ENCODE peak calls at places on chromosome 1, in six cellular contexts. One of them, this sample, is unnamed.

GRCh38 chr1:208387908-208388756 is 143.9 kb upstream of the PLXNA2 start:
- DNase-seq in cardiac muscle cell: no peak
- DNase-seq in astrocyte of the spinal cord: no peak
- DNase-seq in anterior cingulate cortex: no peak
- DNase-seq in NCI-H1694 treated with DMSO at 0.1 percent for 48 hours: no peak
- DNase-seq in nephron progenitor cell: peak; percentile 15
- DNase-seq in this sample: no peak

GRCh38 chr1:192529031-192529755 is 46.4 kb upstream of the RGS1 start:
- DNase-seq in nephron progenitor cell: no peak
- DNase-seq in cardiac muscle cell: no peak
- DNase-seq in anterior cingulate cortex: no peak
- DNase-seq in NCI-H1694 treated with DMSO at 0.1 percent for 48 hours: no peak
- DNase-seq in astrocyte of the spinal cord: no peak
- DNase-seq in this sample: no peak

GRCh38 chr1:180631197-180631765 is 541 bp upstream of the XPR1 start:
- DNase-seq in cardiac muscle cell: no peak
- DNase-seq in NCI-H1694 treated with DMSO at 0.1 percent for 48 hours: no peak
- DNase-seq in astrocyte of the spinal cord: no peak
- DNase-seq in nephron progenitor cell: no peak
- DNase-seq in anterior cingulate cortex: peak; percentile 54
- DNase-seq in this sample: no peak

GRCh38 chr1:183227963-183228649 is 42.0 kb downstream of the LAMC2 start:
- DNase-seq in nephron progenitor cell: peak; percentile 69
- DNase-seq in astrocyte of the spinal cord: peak; percentile 44
- DNase-seq in cardiac muscle cell: peak; percentile 70
- DNase-seq in anterior cingulate cortex: no peak
- DNase-seq in NCI-H1694 treated with DMSO at 0.1 percent for 48 hours: peak; percentile 33
- DNase-seq in this sample: peak; percentile 79

GRCh38 chr1:206785366-206785765 is 13.1 kb upstream of the IL10 start:
- DNase-seq in NCI-H1694 treated with DMSO at 0.1 percent for 48 hours: no peak
- DNase-seq in anterior cingulate cortex: no peak
- DNase-seq in astrocyte of the spinal cord: no peak
- DNase-seq in cardiac muscle cell: no peak
- DNase-seq in nephron progenitor cell: no peak
- DNase-seq in this sample: no peak

GRCh38 chr1:184567648-184568047 is 180.8 kb downstream of the C1orf21 start:
- DNase-seq in astrocyte of the spinal cord: peak; percentile 45
- DNase-seq in anterior cingulate cortex: no peak
- DNase-seq in nephron progenitor cell: no peak
- DNase-seq in cardiac muscle cell: peak; percentile 87
- DNase-seq in NCI-H1694 treated with DMSO at 0.1 percent for 48 hours: no peak
- DNase-seq in this sample: no peak

GRCh38 chr1:214282696-214283225 is 1.8 kb downstream of the SMYD2 start:
- DNase-seq in nephron progenitor cell: no peak
- DNase-seq in NCI-H1694 treated with DMSO at 0.1 percent for 48 hours: no peak
- DNase-seq in astrocyte of the spinal cord: no peak
- DNase-seq in cardiac muscle cell: no peak
- DNase-seq in anterior cingulate cortex: no peak
- DNase-seq in this sample: no peak

GRCh38 chr1:87853576-87854351 is 525.1 kb downstream of the LMO4 start:
- DNase-seq in nephron progenitor cell: no peak
- DNase-seq in cardiac muscle cell: peak; percentile 71
- DNase-seq in astrocyte of the spinal cord: no peak
- DNase-seq in anterior cingulate cortex: no peak
- DNase-seq in NCI-H1694 treated with DMSO at 0.1 percent for 48 hours: no peak
- DNase-seq in this sample: no peak

GRCh38 chr1:154182342-154183044 is 9.4 kb downstream of the TPM3 start:
- DNase-seq in cardiac muscle cell: peak; percentile 89
- DNase-seq in NCI-H1694 treated with DMSO at 0.1 percent for 48 hours: peak; percentile 75
- DNase-seq in anterior cingulate cortex: peak; percentile 58
- DNase-seq in astrocyte of the spinal cord: peak; percentile 76
- DNase-seq in nephron progenitor cell: peak; percentile 56
- DNase-seq in this sample: peak; percentile 62

GRCh38 chr1:161119379-161120061 is 1.6 kb downstream of the NIT1 start:
- DNase-seq in anterior cingulate cortex: no peak
- DNase-seq in NCI-H1694 treated with DMSO at 0.1 percent for 48 hours: no peak
- DNase-seq in astrocyte of the spinal cord: peak; percentile 69
- DNase-seq in cardiac muscle cell: peak; percentile 82
- DNase-seq in nephron progenitor cell: no peak
- DNase-seq in this sample: no peak

GRCh38 chr1:247840819-247841218 is 877 bp downstream of the OR11L1 start:
- DNase-seq in cardiac muscle cell: no peak
- DNase-seq in anterior cingulate cortex: no peak
- DNase-seq in nephron progenitor cell: no peak
- DNase-seq in astrocyte of the spinal cord: no peak
- DNase-seq in NCI-H1694 treated with DMSO at 0.1 percent for 48 hours: no peak
- DNase-seq in this sample: no peak

GRCh38 chr1:56235909-56236510 is 343.4 kb downstream of the PLPP3 start:
- DNase-seq in cardiac muscle cell: no peak
- DNase-seq in nephron progenitor cell: no peak
- DNase-seq in astrocyte of the spinal cord: no peak
- DNase-seq in NCI-H1694 treated with DMSO at 0.1 percent for 48 hours: no peak
- DNase-seq in anterior cingulate cortex: no peak
- DNase-seq in this sample: no peak

GRCh38 chr1:185396126-185396525 is 79.1 kb upstream of the IVNS1ABP start:
- DNase-seq in anterior cingulate cortex: no peak
- DNase-seq in NCI-H1694 treated with DMSO at 0.1 percent for 48 hours: no peak
- DNase-seq in astrocyte of the spinal cord: no peak
- DNase-seq in cardiac muscle cell: no peak
- DNase-seq in nephron progenitor cell: no peak
- DNase-seq in this sample: no peak

GRCh38 chr1:27336756-27337155 is 5.1 kb upstream of the SYTL1 start:
- DNase-seq in anterior cingulate cortex: no peak
- DNase-seq in cardiac muscle cell: no peak
- DNase-seq in astrocyte of the spinal cord: no peak
- DNase-seq in NCI-H1694 treated with DMSO at 0.1 percent for 48 hours: no peak
- DNase-seq in nephron progenitor cell: no peak
- DNase-seq in this sample: no peak

GRCh38 chr1:156969496-156969895 is 49.1 kb downstream of the LRRC71 start:
- DNase-seq in astrocyte of the spinal cord: no peak
- DNase-seq in nephron progenitor cell: no peak
- DNase-seq in NCI-H1694 treated with DMSO at 0.1 percent for 48 hours: no peak
- DNase-seq in cardiac muscle cell: no peak
- DNase-seq in anterior cingulate cortex: no peak
- DNase-seq in this sample: no peak

GRCh38 chr1:172390620-172391491 is 29.6 kb upstream of the C1orf105 start:
- DNase-seq in nephron progenitor cell: peak; percentile 34
- DNase-seq in astrocyte of the spinal cord: no peak
- DNase-seq in anterior cingulate cortex: no peak
- DNase-seq in cardiac muscle cell: no peak
- DNase-seq in NCI-H1694 treated with DMSO at 0.1 percent for 48 hours: no peak
- DNase-seq in this sample: no peak

GRCh38 chr1:183138301-183138700 is 47.8 kb upstream of the LAMC2 start:
- DNase-seq in astrocyte of the spinal cord: no peak
- DNase-seq in nephron progenitor cell: no peak
- DNase-seq in cardiac muscle cell: no peak
- DNase-seq in NCI-H1694 treated with DMSO at 0.1 percent for 48 hours: no peak
- DNase-seq in anterior cingulate cortex: no peak
- DNase-seq in this sample: no peak

GRCh38 chr1:230381049-230381467 is 45.1 kb downstream of the PGBD5 start:
- DNase-seq in cardiac muscle cell: no peak
- DNase-seq in nephron progenitor cell: no peak
- DNase-seq in NCI-H1694 treated with DMSO at 0.1 percent for 48 hours: peak; percentile 84
- DNase-seq in anterior cingulate cortex: peak; percentile 13
- DNase-seq in astrocyte of the spinal cord: no peak
- DNase-seq in this sample: peak; percentile 48

GRCh38 chr1:9652379-9653194 is 1.1 kb downstream of the PIK3CD start:
- DNase-seq in NCI-H1694 treated with DMSO at 0.1 percent for 48 hours: no peak
- DNase-seq in astrocyte of the spinal cord: no peak
- DNase-seq in cardiac muscle cell: peak; percentile 41
- DNase-seq in anterior cingulate cortex: no peak
- DNase-seq in nephron progenitor cell: peak; percentile 16
- DNase-seq in this sample: no peak

This sample was measured in glutamatergic neuron.